ENCODE peak calls at places on chromosomes 7 and 10, in ten cellular contexts. X, O, N, E, R, Q, W, H, F and I are unnamed samples.

GRCh38 chr7:38034062-38034907 is 113.8 kb downstream of the EPDR1 start:
- DNase-seq in Q (no peak), X (no peak), F (no peak), H (peak; percentile 46), E (no peak), R (no peak), W (peak; percentile 4), N (no peak), O (no peak), I (no peak)

GRCh38 chr10:117934477-117934876 is 112.3 kb downstream of the RAB11FIP2 start:
- DNase-seq in E (no peak), F (no peak), R (no peak), N (no peak), H (no peak), X (no peak), Q (no peak), O (no peak), W (no peak), I (no peak)

GRCh38 chr7:107150375-107151073 is 18.3 kb upstream of the HBP1 start:
- DNase-seq in R (peak; percentile 72), H (peak; percentile 68), W (peak; percentile 37), F (peak; percentile 79), X (no peak), O (peak; percentile 74), N (peak; percentile 81), Q (peak; percentile 75), E (peak; percentile 78), I (no peak)

GRCh38 chr10:1629326-1630036 is 107.8 kb downstream of the ADARB2 start:
- DNase-seq in H (no peak), E (no peak), O (no peak), R (no peak), F (no peak), W (no peak), Q (no peak), X (no peak), N (no peak), I (no peak)

GRCh38 chr10:70265032-70265689 is 18.6 kb downstream of the NPFFR1 start:
- DNase-seq in Q (no peak), R (no peak), H (no peak), O (no peak), X (peak; percentile 88), W (no peak), E (no peak), N (no peak), F (peak; percentile 53), I (no peak)

GRCh38 chr7:73773700-73774517 is 3.8 kb upstream of the CLDN3 start:
- DNase-seq in H (no peak), R (no peak), N (no peak), W (no peak), O (no peak), X (no peak), E (no peak), Q (no peak), F (no peak), I (no peak)

GRCh38 chr10:99740261-99740660 is 8.2 kb downstream of the CUTC start:
- DNase-seq in X (no peak), E (no peak), H (no peak), N (no peak), R (no peak), W (no peak), F (no peak), Q (no peak), O (no peak), I (no peak)

GRCh38 chr7:112572669-112573301 is 92.0 kb downstream of the LSMEM1 start:
- DNase-seq in W (no peak), F (no peak), E (no peak), N (no peak), R (no peak), H (no peak), Q (no peak), O (no peak), X (no peak), I (peak; percentile 29)

GRCh38 chr10:113019692-113020424 is 69.8 kb downstream of the TCF7L2 start:
- DNase-seq in W (no peak), H (no peak), F (no peak), X (no peak), N (no peak), E (no peak), O (no peak), R (no peak), Q (no peak), I (no peak)

GRCh38 chr10:23968296-23968695 is 240.6 kb upstream of the KIAA1217 start:
- DNase-seq in N (no peak), F (no peak), O (no peak), Q (no peak), H (no peak), R (no peak), X (no peak), E (no peak), W (peak; percentile 2), I (no peak)

GRCh38 chr10:112949128-112949823 is 771 bp upstream of the TCF7L2 start:
- DNase-seq in X (no peak), Q (no peak), F (peak; percentile 30), O (no peak), N (no peak), E (peak; percentile 37), H (no peak), W (peak; percentile 12), R (no peak), I (no peak)

GRCh38 chr7:85630904-85631582 is 444.2 kb upstream of the SEMA3D start:
- DNase-seq in E (peak; percentile 4), H (no peak), F (no peak), R (no peak), O (peak; percentile 4), X (no peak), Q (no peak), W (no peak), N (no peak), I (no peak)

GRCh38 chr7:95921543-95921942 is 149.2 kb downstream of the DYNC1I1 start:
- DNase-seq in N (no peak), R (no peak), Q (no peak), W (no peak), H (no peak), O (peak; percentile 78), F (no peak), X (no peak), E (no peak), I (no peak)

GRCh38 chr7:95916573-95917371 is 144.4 kb downstream of the DYNC1I1 start:
- DNase-seq in F (peak; percentile 75), W (peak; percentile 22), N (peak; percentile 80), R (peak; percentile 68), H (peak; percentile 53), Q (peak; percentile 80), O (peak; percentile 68), X (peak; percentile 64), E (peak; percentile 58), I (peak; percentile 20)

GRCh38 chr7:95917622-95918021 is 145.3 kb downstream of the DYNC1I1 start:
- DNase-seq in N (no peak), E (no peak), F (no peak), W (no peak), Q (no peak), X (no peak), O (no peak), R (no peak), H (no peak), I (no peak)

GRCh38 chr7:95922191-95922590 is 149.8 kb downstream of the DYNC1I1 start:
- DNase-seq in R (no peak), Q (no peak), N (no peak), E (no peak), W (no peak), O (peak; percentile 28), X (no peak), F (no peak), H (no peak), I (no peak)

DNA sequence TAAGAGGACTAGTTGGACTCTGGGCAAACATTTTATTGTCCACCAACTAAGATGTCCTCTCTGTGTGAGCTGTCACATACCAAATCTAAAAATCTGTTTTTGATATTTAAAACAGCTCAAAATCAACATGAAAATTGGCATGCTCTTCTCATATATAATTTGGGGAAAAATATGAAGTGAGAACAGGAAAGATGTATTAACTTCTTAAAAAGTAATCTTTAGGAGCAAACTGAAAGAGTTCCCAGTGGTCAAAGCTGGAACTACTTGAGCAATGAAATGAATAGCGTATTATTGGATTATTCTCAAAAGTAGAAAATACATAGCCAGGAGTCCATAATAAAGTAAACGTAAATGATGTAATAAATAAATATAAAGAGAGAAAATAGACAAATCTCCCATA is 147.2 kb downstream of the DYNC1I1 start:
- DNase-seq in N (no peak), F (no peak), Q (no peak), H (no peak), E (no peak), W (no peak), X (no peak), O (no peak), R (no peak), I (no peak)
- TF ChIP-seq CTCF in N (no peak), F (no peak), Q (no peak), H (no peak), E (no peak), W (peak; percentile 4), X (no peak), O (peak; percentile 13), R (no peak), I (peak; percentile 26)

GRCh38 chr7:105073143-105073542 is 59.1 kb downstream of the KMT2E start:
- DNase-seq in N (no peak), O (no peak), E (no peak), Q (no peak), F (no peak), X (no peak), W (no peak), R (no peak), H (no peak), I (no peak)

GRCh38 chr7:105065104-105065503 is 51.1 kb downstream of the KMT2E start:
- DNase-seq in H (no peak), N (no peak), F (no peak), Q (no peak), O (no peak), X (no peak), R (no peak), E (no peak), W (no peak), I (no peak)

DNA sequence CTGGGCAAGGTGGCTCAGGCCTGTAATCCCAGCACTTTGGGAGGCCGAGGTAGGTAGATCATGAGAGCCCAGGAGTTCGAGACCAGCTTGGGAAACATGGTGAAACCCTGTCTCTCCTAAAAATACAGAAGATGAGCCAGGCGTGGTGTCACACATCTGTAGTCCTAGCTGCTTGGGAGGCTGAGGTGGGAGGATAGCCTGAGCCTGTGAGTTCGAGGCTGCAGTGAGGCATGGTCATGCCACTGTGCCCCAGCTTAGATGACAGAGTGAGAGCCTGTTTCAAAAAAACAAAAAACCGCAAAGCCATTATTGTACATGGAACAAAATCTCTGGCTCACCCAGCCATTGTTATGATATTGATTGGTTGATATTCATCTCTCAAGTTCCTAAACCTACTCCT is 53.7 kb downstream of the KMT2E start:
- DNase-seq in O (no peak), N (no peak), Q (no peak), X (no peak), R (no peak), E (no peak), F (no peak), W (no peak), H (no peak), I (no peak)
- TF ChIP-seq CTCF in O (no peak), N (no peak), Q (no peak), X (no peak), R (no peak), E (no peak), F (no peak), W (no peak), H (no peak), I (no peak)

GRCh38 chr10:93095225-93095624 is 21.5 kb downstream of the CYP26A1 start:
- DNase-seq in Q (no peak), H (no peak), N (no peak), W (no peak), X (no peak), O (no peak), R (no peak), F (no peak), E (no peak), I (no peak)
- TF ChIP-seq CTCF in Q (no peak), H (no peak), N (no peak), W (no peak), X (peak; percentile 40), O (no peak), R (no peak), F (no peak), E (no peak), I (no peak)

GRCh38 chr10:90579602-90580242 is 278.1 kb downstream of the HTR7 start:
- DNase-seq in X (peak; percentile 55), F (peak; percentile 26), Q (no peak), N (no peak), H (peak; percentile 37), E (peak; percentile 52), R (no peak), O (peak; percentile 62), W (peak; percentile 53), I (no peak)
- TF ChIP-seq CTCF in X (peak; percentile 65), F (peak; percentile 6), Q (no peak), N (no peak), H (peak; percentile 25), E (peak; percentile 28), R (no peak), O (peak; percentile 29), W (peak; percentile 34), I (peak; percentile 47)